ENCODE peak calls at places on chromosomes 16 and 17, in eight cellular contexts. Z is IMR-90, W is neural progenitor cell, Q is uterus, F is cardiac fibroblast, L is astrocyte of the spinal cord, U is brain microvascular endothelial cell, R is lower lobe of right lung. Y is an unnamed sample.

GRCh38 chr17:35898283-35899070 is 18.3 kb upstream of the CCL5 start:
- DNase-seq in F (no peak), L (no peak), R (peak; percentile 55), W (no peak), Q (no peak), U (no peak), Z (no peak), Y (peak; percentile 70)

GRCh38 chr16:49700222-49700927 is 155.5 kb downstream of the ZNF423 start:
- DNase-seq in R (no peak), Q (peak; percentile 75), U (no peak), Z (no peak), F (peak; percentile 41), W (peak; percentile 64), L (peak; percentile 22), Y (no peak)

GRCh38 chr17:38464723-38465419 is 36.6 kb downstream of the ARHGAP23 start:
- DNase-seq in F (peak; percentile 93), W (peak; percentile 55), R (peak; percentile 83), U (peak; percentile 86), Q (peak; percentile 93), L (peak; percentile 97), Z (peak; percentile 94), Y (no peak)

GRCh38 chr17:4340914-4341615 is 25.4 kb downstream of the UBE2G1 start:
- DNase-seq in U (no peak), Z (peak; percentile 55), F (peak; percentile 28), Q (no peak), W (no peak), R (no peak), L (no peak), Y (no peak)

GRCh38 chr17:38421224-38421841 is 6.9 kb upstream of the ARHGAP23 start:
- DNase-seq in L (peak; percentile 50), F (peak; percentile 66), Q (peak; percentile 50), R (no peak), Z (peak; percentile 69), U (no peak), W (peak; percentile 52), Y (no peak)

GRCh38 chr16:20380782-20381181 is 23.8 kb downstream of the PDILT start:
- DNase-seq in F (no peak), R (no peak), L (no peak), W (no peak), U (no peak), Q (no peak), Z (no peak), Y (no peak)

GRCh38 chr17:7888184-7888920 is at the start of gene CHD3:
- DNase-seq in Z (peak; percentile 21), U (peak; percentile 8), F (peak; percentile 32), R (no peak), W (peak; percentile 31), L (peak; percentile 24), Q (no peak), Y (peak; percentile 88)

GRCh38 chr16:74737521-74737920 is 36.9 kb upstream of the MLKL start:
- DNase-seq in W (no peak), R (no peak), L (no peak), U (no peak), Z (no peak), F (no peak), Q (no peak), Y (no peak)

GRCh38 chr16:30032083-30032819 is 1.2 kb upstream of the TLCD3B start:
- DNase-seq in F (peak; percentile 80), R (no peak), Z (peak; percentile 67), Q (peak; percentile 36), U (peak; percentile 49), L (peak; percentile 61), W (peak; percentile 83), Y (peak; percentile 26)

GRCh38 chr17:75950421-75950820 is 9.6 kb upstream of the FBF1 start:
- DNase-seq in L (no peak), R (no peak), W (no peak), Q (no peak), U (no peak), Z (no peak), F (no peak), Y (no peak)

GRCh38 chr17:14737984-14738651 is 437.2 kb downstream of the HS3ST3B1 start:
- DNase-seq in Z (peak; percentile 99), F (peak; percentile 99), W (peak; percentile 41), U (peak; percentile 99), L (peak; percentile 92), Q (no peak), R (peak; percentile 78), Y (no peak)

GRCh38 chr16:17305694-17306093 is 165.1 kb downstream of the XYLT1 start:
- DNase-seq in Q (no peak), Z (no peak), W (no peak), R (no peak), L (no peak), U (no peak), F (no peak), Y (no peak)

GRCh38 chr16:17306745-17307144 is 164.0 kb downstream of the XYLT1 start:
- DNase-seq in W (no peak), L (no peak), R (no peak), U (no peak), F (no peak), Z (no peak), Q (no peak), Y (no peak)

GRCh38 chr16:17304124-17304813 is 166.5 kb downstream of the XYLT1 start:
- DNase-seq in R (no peak), Q (no peak), W (no peak), F (no peak), Z (peak; percentile 17), L (peak; percentile 24), U (no peak), Y (peak; percentile 97)

GRCh38 chr16:17303101-17303500 is 167.7 kb downstream of the XYLT1 start:
- DNase-seq in L (no peak), F (no peak), Z (no peak), Q (no peak), U (no peak), R (no peak), W (no peak), Y (no peak)

DNA sequence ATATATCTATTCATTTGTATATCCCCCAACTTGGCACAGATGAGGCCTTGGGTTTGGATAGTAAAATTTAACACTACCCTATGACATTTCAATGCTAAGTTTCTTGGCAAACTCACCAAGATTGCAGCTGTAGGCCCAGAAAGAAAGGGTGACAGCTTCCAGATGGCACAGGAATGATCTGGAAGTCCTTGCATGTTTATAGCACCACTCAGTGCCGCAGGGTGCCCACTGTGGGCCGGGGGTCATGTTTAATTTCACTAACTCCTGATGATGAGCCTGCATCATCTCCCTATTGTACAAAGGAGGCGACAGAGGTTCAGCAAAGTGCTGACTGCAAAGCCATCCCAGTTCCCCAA is 166.0 kb downstream of the XYLT1 start:
- DNase-seq in R (no peak), U (no peak), F (no peak), Z (peak; percentile 5), W (no peak), L (no peak), Q (no peak), Y (no peak)
- TF ChIP-seq CTCF in R (no peak), U (no peak), F (no peak), Z (peak; percentile 8), W (no peak), L (peak; percentile 2), Q (no peak), Y (no peak)

DNA sequence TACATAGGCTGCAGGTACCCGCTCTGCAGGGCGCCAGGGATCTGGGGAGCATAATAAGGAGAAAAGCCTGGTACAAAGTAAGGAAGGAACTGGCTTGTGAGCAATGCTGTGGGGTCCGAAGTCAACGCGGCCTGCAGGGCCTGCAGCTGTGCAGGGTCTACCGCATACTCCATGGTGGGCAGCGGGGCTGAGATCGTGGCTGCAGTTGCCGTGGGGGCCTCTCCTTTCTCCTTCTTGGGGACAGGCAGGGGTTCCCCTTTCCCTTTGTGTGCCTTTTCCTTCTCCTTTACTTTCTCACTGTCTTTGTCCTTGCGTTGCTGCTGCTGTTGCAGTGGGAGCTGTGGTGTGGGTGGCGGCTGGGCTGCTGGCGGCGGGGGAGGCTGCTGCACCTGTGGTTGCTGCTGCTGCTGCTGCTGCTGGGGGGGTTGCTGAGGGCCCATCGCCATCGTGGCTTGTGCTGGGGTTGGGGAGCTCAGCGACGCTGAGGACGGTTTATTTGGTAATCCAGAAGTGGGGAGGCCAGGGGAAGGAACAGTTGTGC is 259.6 kb downstream of the ZFHX3 start:
- DNase-seq in U (no peak), F (no peak), R (peak; percentile 49), L (no peak), Z (no peak), Q (no peak), W (peak; percentile 41), Y (no peak)
- H3K4me3 ChIP-seq in U (peak overlapping the region; percentile 72), F (peak overlapping the region; percentile 52), R (peak overlapping the region; percentile 47), L (peak overlapping the region; percentile 53), Z (peak overlapping the region; percentile 76), Q (peak overlapping the region; percentile 53), W (peak overlapping the region; percentile 66), Y (no peak overlapping the region)

GRCh38 chr17:31286587-31286986 is 10.5 kb downstream of the OMG start:
- DNase-seq in F (no peak), Z (no peak), W (no peak), L (no peak), U (no peak), R (no peak), Q (no peak), Y (no peak)
- TF ChIP-seq CTCF in F (no peak), Z (no peak), W (no peak), L (no peak), U (no peak), R (no peak), Q (no peak), Y (no peak)

GRCh38 chr16:5900046-5900445 is 802.5 kb upstream of the EEF2KMT start:
- DNase-seq in U (no peak), R (no peak), W (no peak), F (no peak), Z (no peak), L (no peak), Q (no peak), Y (no peak)
- H3K4me3 ChIP-seq in U (no peak overlapping the region), R (no peak overlapping the region), W (no peak overlapping the region), F (no peak overlapping the region), Z (no peak overlapping the region), L (no peak overlapping the region), Q (no peak overlapping the region), Y (no peak overlapping the region)

GRCh38 chr17:73231841-73232586 is 29.7 kb downstream of the CPSF4L start:
- DNase-seq in L (peak; percentile 94), W (peak; percentile 97), F (peak; percentile 94), Z (peak; percentile 92), R (peak; percentile 98), Q (peak; percentile 97), U (peak; percentile 91), Y (peak; percentile 63)
- TF ChIP-seq CTCF in L (no peak), W (peak; percentile 32), F (no peak), Z (peak; percentile 11), R (peak; percentile 51), Q (peak; percentile 50), U (peak; percentile 35), Y (no peak)

DNA sequence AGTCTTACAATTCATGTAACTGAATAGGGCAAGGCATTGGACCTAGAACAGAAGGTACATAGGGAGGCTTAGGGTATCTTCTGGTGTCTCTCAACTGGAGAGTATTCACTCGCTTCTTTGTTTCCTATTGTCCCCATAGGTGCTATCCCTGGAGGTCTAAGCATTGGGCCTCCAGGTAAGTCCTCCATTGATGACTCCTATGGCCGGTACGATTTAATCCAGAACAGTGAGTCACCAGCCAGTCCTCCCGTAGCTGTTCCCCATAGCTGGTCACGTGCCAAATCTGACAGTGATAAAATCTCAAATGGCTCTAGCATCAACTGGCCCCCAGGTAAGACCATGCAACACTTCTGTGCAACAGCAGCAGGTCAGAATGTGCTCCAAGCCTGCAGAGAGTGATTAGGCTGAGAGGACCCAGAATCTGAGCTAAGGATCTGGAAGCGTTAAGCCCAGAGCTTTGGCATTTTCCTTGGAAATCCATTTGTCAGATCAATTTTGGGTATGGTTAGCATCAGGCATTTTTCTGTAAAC is 35.7 kb downstream of the TMC6 start:
- DNase-seq in F (no peak), R (no peak), Z (no peak), U (no peak), W (no peak), Q (no peak), L (no peak), Y (no peak)
- H3K4me3 ChIP-seq in F (no peak overlapping the region), R (no peak overlapping the region), Z (no peak overlapping the region), U (no peak overlapping the region), W (no peak overlapping the region), Q (no peak overlapping the region), L (no peak overlapping the region), Y (no peak overlapping the region)

GRCh38 chr17:17435323-17435722 is 41.5 kb upstream of the MED9 start:
- DNase-seq in R (peak; percentile 14), L (peak; percentile 77), F (peak; percentile 84), Z (peak; percentile 99), U (peak; percentile 67), Q (no peak), W (no peak), Y (no peak)
- TF ChIP-seq CTCF in R (no peak), L (peak; percentile 42), F (peak; percentile 68), Z (peak; percentile 60), U (peak; percentile 68), Q (no peak), W (no peak), Y (no peak)